ENCODE peak calls at places on chromosomes 7 and 10, in seven cellular contexts. A is activated naive CD4-positive, alpha-beta T cell; R is A549; S is AG08395; O is iPS-NIHi11; B is amniotic epithelial cell; D is psoas muscle. K is an unnamed sample.

GRCh38 chr7:115980175-115980574 is 50.4 kb downstream of the TFEC start:
- DNase-seq in S (no peak), B (no peak), R (no peak), A (no peak), O (no peak), D (no peak), K (no peak)

GRCh38 chr10:129877773-129878371 is 86.2 kb downstream of the EBF3 start:
- DNase-seq in B (no peak), O (peak), A (no peak), D (no peak), R (peak), S (peak), K (no peak)

GRCh38 chr7:101126651-101127459 is at the start of gene SERPINE1:
- DNase-seq in O (peak), A (no peak), S (peak), B (peak), D (peak), R (peak), K (peak)

GRCh38 chr10:14543904-14544210 is 213.1 kb upstream of the FRMD4A start:
- DNase-seq in D (no peak), O (no peak), A (no peak), B (no peak), S (no peak), R (no peak), K (no peak)

GRCh38 chr7:27965650-27966049 is 214.9 kb downstream of the JAZF1 start:
- DNase-seq in S (no peak), D (no peak), O (no peak), A (no peak), B (no peak), R (no peak), K (no peak)

GRCh38 chr7:480531-481218 is 39.0 kb downstream of the PDGFA start:
- DNase-seq in A (no peak), R (no peak), D (no peak), S (no peak), B (peak), O (peak), K (peak)

GRCh38 chr7:128121731-128122576 is 90.7 kb upstream of the LRRC4 start:
- DNase-seq in R (no peak), O (no peak), A (no peak), S (no peak), D (peak), B (no peak), K (peak)

GRCh38 chr7:15720849-15721471 is 34.5 kb upstream of the MEOX2 start:
- DNase-seq in B (peak), R (peak), D (no peak), A (no peak), O (no peak), S (peak), K (peak)

GRCh38 chr10:93346712-93347111 is 135.4 kb downstream of the MYOF start:
- DNase-seq in S (no peak), D (no peak), B (no peak), A (no peak), O (no peak), R (no peak), K (no peak)

GRCh38 chr7:72064916-72065315 is 347.2 kb downstream of the CALN1 start:
- DNase-seq in O (no peak), R (no peak), D (no peak), S (no peak), B (no peak), A (no peak), K (no peak)

GRCh38 chr10:79193694-79194382 is 125.1 kb downstream of the ZMIZ1 start:
- DNase-seq in R (no peak), O (no peak), S (no peak), A (no peak), B (no peak), D (no peak), K (peak)

GRCh38 chr7:51011710-51012350 is 229.1 kb upstream of the GRB10 start:
- DNase-seq in S (no peak), D (no peak), A (no peak), B (no peak), O (no peak), R (no peak), K (no peak)

GRCh38 chr7:37713613-37714012 is 30.0 kb downstream of the GPR141 start:
- DNase-seq in A (no peak), D (no peak), S (no peak), O (no peak), B (no peak), R (peak), K (no peak)

GRCh38 chr7:40799493-40800406 is 664.9 kb downstream of the SUGCT start:
- DNase-seq in B (no peak), A (no peak), O (no peak), R (no peak), D (no peak), S (no peak), K (no peak)

GRCh38 chr7:8015095-8015745 is 46.6 kb downstream of the GLCCI1 start:
- DNase-seq in S (no peak), A (no peak), B (no peak), R (no peak), D (no peak), O (no peak), K (no peak)

GRCh38 chr10:124300224-124300623 is 118.5 kb downstream of the OAT start:
- DNase-seq in S (no peak), O (no peak), A (no peak), B (no peak), D (no peak), R (no peak), K (no peak)

GRCh38 chr7:14104861-14105260 is 115.4 kb upstream of the ETV1 start:
- DNase-seq in O (no peak), R (no peak), B (no peak), S (no peak), D (no peak), A (no peak), K (no peak)

GRCh38 chr10:86500846-86501245 is 20.7 kb downstream of the WAPL start:
- DNase-seq in S (peak), R (no peak), D (no peak), B (peak), A (no peak), O (no peak), K (no peak)

GRCh38 chr10:21138769-21139324 is 241.7 kb upstream of the NEBL start:
- DNase-seq in A (no peak), S (no peak), B (no peak), R (no peak), O (no peak), D (no peak), K (no peak)